ENCODE peak calls at places on chromosomes 4 and X, in seven cellular contexts. N is dorsolateral prefrontal cortex, L is fibroblast of lung, U is astrocyte of the cerebellum, D is BE2C, T is IMR-90, F is Caco-2. X is an unnamed sample.

GRCh38 chrX:46200423-46200822 is 344.8 kb downstream of the ZNF674 start:
- DNase-seq in N (no peak), L (no peak), U (no peak), D (no peak), T (no peak), F (no peak), X (no peak)

GRCh38 chrX:29851971-29852605 is 363.3 kb upstream of the MAGEB2 start:
- DNase-seq in N (no peak), L (peak; percentile 25), U (no peak), D (no peak), T (no peak), F (no peak), X (no peak)

GRCh38 chrX:106903856-106904528 is 851 bp upstream of the RIPPLY1 start:
- DNase-seq in N (no peak), L (no peak), U (no peak), D (no peak), T (no peak), F (no peak), X (no peak)

GRCh38 chr4:15457401-15458201 is 12.1 kb upstream of the CC2D2A start:
- DNase-seq in N (no peak), L (peak; percentile 69), U (peak; percentile 59), D (no peak), T (peak; percentile 81), F (peak; percentile 14), X (no peak)

GRCh38 chr4:8377103-8378075 is 63.1 kb downstream of the ACOX3 start:
- DNase-seq in N (no peak), L (no peak), U (no peak), D (no peak), T (no peak), F (no peak), X (no peak)

GRCh38 chr4:95120456-95120855 is 362.7 kb downstream of the BMPR1B start:
- DNase-seq in N (no peak), L (no peak), U (no peak), D (no peak), T (no peak), F (no peak), X (no peak)

GRCh38 chr4:55269470-55269869 is 76.6 kb upstream of the SRD5A3 start:
- DNase-seq in N (no peak), L (no peak), U (no peak), D (no peak), T (no peak), F (no peak), X (no peak)

GRCh38 chr4:174646326-174646725 is 124.0 kb upstream of the HPGD start:
- DNase-seq in N (no peak), L (no peak), U (no peak), D (no peak), T (no peak), F (no peak), X (no peak)

GRCh38 chrX:105114554-105115130 is 105.9 kb downstream of the TEX13A start:
- DNase-seq in N (no peak), L (no peak), U (peak; percentile 1), D (no peak), T (no peak), F (no peak), X (no peak)

GRCh38 chr4:101229116-101229515 is 118.2 kb downstream of the PPP3CA start:
- DNase-seq in N (no peak), L (peak; percentile 82), U (peak; percentile 45), D (no peak), T (peak; percentile 57), F (no peak), X (no peak)

GRCh38 chrX:10137516-10137915 is 19.3 kb upstream of the CLCN4 start:
- DNase-seq in N (no peak), L (no peak), U (no peak), D (no peak), T (no peak), F (no peak), X (no peak)

GRCh38 chr4:177349191-177349590 is 39.5 kb downstream of the NEIL3 start:
- DNase-seq in N (no peak), L (no peak), U (no peak), D (no peak), T (no peak), F (no peak), X (no peak)

GRCh38 chr4:6032249-6033244 is 14.3 kb upstream of the C4orf50 start:
- DNase-seq in N (no peak), L (peak; percentile 24), U (no peak), D (no peak), T (no peak), F (no peak), X (no peak)

GRCh38 chr4:41174444-41174843 is 39.9 kb downstream of the APBB2 start:
- DNase-seq in N (no peak), L (peak; percentile 42), U (no peak), D (no peak), T (peak; percentile 54), F (no peak), X (no peak)

GRCh38 chr4:20572976-20573375 is 127.3 kb upstream of the PACRGL start:
- DNase-seq in N (no peak), L (no peak), U (no peak), D (no peak), T (no peak), F (no peak), X (no peak)
- H3K4me3 ChIP-seq in N (no peak overlapping the region), L (no peak overlapping the region), U (no peak overlapping the region), D (no peak overlapping the region), T (no peak overlapping the region), F (no peak overlapping the region), X (no peak overlapping the region)

GRCh38 chr4:169009281-169010124 is 552 bp downstream of the CBR4 start:
- DNase-seq in N (peak; percentile 67), L (peak; percentile 57), U (no peak), D (peak; percentile 73), T (peak; percentile 53), F (peak; percentile 57), X (peak; percentile 82)
- TF ChIP-seq CTCF in N (no peak), L (peak; percentile 34), U (no peak), D (peak; percentile 33), T (peak; percentile 19), F (peak; percentile 13), X (peak; percentile 58)

DNA sequence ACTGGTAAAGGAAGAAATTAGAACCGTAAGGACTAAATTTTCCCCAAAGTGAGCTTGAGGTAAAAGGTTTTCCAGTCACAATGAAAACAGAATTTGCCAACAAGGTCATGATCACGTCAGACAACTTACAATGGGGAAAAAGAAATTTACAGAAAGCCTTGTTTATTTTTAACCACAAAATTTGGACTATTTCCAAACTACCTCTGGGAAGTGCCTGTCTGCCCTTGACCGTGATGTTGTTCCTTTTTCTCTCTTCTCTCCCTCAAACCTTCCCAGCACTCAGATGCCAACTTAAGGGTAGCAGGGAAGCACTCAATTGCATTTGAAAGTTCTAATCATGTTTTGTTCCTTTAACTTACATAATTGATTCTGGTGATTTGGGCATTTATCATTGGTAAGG is 32.5 kb downstream of the MEPE start:
- DNase-seq in N (no peak), L (peak; percentile 27), U (no peak), D (no peak), T (no peak), F (no peak), X (no peak)
- H3K4me3 ChIP-seq in N (no peak overlapping the region), L (no peak overlapping the region), U (no peak overlapping the region), D (no peak overlapping the region), T (no peak overlapping the region), F (no peak overlapping the region), X (no peak overlapping the region)

DNA sequence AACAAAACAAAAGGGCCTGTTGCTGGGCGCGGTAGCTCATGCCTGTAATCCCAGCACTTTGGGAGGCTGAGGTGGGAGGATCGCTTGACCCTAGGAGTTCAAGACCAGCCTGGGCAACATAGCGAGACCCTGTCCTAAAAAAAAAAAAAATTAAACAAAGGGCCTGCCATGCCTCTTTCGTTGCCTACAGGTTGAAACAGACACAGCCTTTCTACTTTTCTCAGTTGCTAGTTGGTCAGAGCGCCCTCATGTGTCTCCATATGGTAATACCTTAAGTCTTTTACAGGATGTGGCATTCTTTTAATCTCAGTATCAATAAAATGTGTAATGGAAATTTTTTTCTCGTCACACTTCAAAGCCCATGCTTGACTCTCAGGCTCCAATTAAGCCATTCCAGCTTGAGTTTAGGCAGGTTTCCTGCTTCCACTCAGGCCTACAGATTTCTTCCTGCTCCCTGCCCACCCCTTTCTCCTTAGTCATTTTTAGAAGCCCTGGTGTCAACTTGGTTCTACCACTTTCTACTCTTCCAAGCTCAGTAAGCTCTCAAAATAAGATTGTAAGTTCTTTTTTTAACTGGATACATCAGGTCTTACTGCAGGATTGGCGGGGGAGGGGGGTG is 4.6 kb upstream of the SOWAHD start:
- DNase-seq in N (no peak), L (no peak), U (peak; percentile 11), D (peak; percentile 42), T (peak; percentile 24), F (peak; percentile 19), X (peak; percentile 32)
- TF ChIP-seq CTCF in N (peak; percentile 31), L (peak; percentile 47), U (peak; percentile 39), D (peak; percentile 59), T (peak; percentile 45), F (peak; percentile 3), X (peak; percentile 41)

GRCh38 chr4:168811793-168812651 is 198.0 kb downstream of the CBR4 start:
- DNase-seq in N (no peak), L (peak; percentile 88), U (no peak), D (no peak), T (peak; percentile 79), F (no peak), X (no peak)

GRCh38 chr4:168815373-168816345 is 194.4 kb downstream of the CBR4 start:
- DNase-seq in N (no peak), L (peak; percentile 86), U (peak; percentile 81), D (no peak), T (peak; percentile 87), F (no peak), X (no peak)

GRCh38 chr4:168812806-168813205 is 197.2 kb downstream of the CBR4 start:
- DNase-seq in N (no peak), L (peak; percentile 74), U (no peak), D (no peak), T (no peak), F (no peak), X (no peak)

GRCh38 chr4:168822481-168822880 is 187.6 kb downstream of the CBR4 start:
- DNase-seq in N (no peak), L (peak; percentile 27), U (no peak), D (no peak), T (no peak), F (no peak), X (no peak)

GRCh38 chr4:168817418-168817817 is 192.6 kb downstream of the CBR4 start:
- DNase-seq in N (no peak), L (no peak), U (no peak), D (no peak), T (no peak), F (no peak), X (no peak)
- H3K4me3 ChIP-seq in N (no peak overlapping the region), L (peak overlapping the region; percentile 58), U (no peak overlapping the region), D (no peak overlapping the region), T (no peak overlapping the region), F (no peak overlapping the region), X (no peak overlapping the region)

X was measured in WERI-Rb-1.